ENCODE peak calls at places on chromosome 17, in eight cellular contexts. Q is right lobe of liver; M is nephron progenitor cell; G is keratinocyte; T is activated CD8-positive, alpha-beta T cell treated with anti-CD3 and anti-CD28 coated beads for 36 hours; D is CD8-positive, alpha-beta T cell; K is progenitor cell of endocrine pancreas; W is psoas muscle. U is an unnamed sample.

GRCh38 chr17:29977836-29978235 is 36.4 kb downstream of the EFCAB5 start:
- DNase-seq in Q (no peak), M (no peak), G (no peak), T (no peak), D (no peak), K (no peak), W (no peak), U (no peak)

GRCh38 chr17:55089955-55090573 is 121.5 kb downstream of the STXBP4 start:
- DNase-seq in Q (no peak), M (no peak), G (no peak), T (peak), D (peak), K (no peak), W (no peak), U (peak)

GRCh38 chr17:55990332-55991006 is 162.8 kb upstream of the ANKFN1 start:
- DNase-seq in Q (no peak), M (peak), G (no peak), T (no peak), D (no peak), K (no peak), W (no peak), U (no peak)

GRCh38 chr17:921161-921560 is 58.4 kb downstream of the NXN start:
- DNase-seq in Q (no peak), M (no peak), G (no peak), T (no peak), D (no peak), K (no peak), W (no peak), U (no peak)

GRCh38 chr17:16398270-16399267 is 16.8 kb upstream of the TRPV2 start:
- DNase-seq in Q (peak), M (no peak), G (no peak), T (peak), D (peak), K (no peak), W (no peak), U (no peak)

GRCh38 chr17:38911081-38911730 is 14.2 kb upstream of the LASP1NB start:
- DNase-seq in Q (peak), M (no peak), G (no peak), T (no peak), D (no peak), K (no peak), W (peak), U (peak)

GRCh38 chr17:58172369-58173071 is 5.7 kb downstream of the OR4D2 start:
- DNase-seq in Q (no peak), M (no peak), G (no peak), T (peak), D (peak), K (no peak), W (no peak), U (peak)

GRCh38 chr17:6421700-6422604 is 13.0 kb downstream of the AIPL1 start:
- DNase-seq in Q (peak), M (peak), G (peak), T (peak), D (peak), K (peak), W (peak), U (peak)

GRCh38 chr17:21061971-21062526 is 19.2 kb upstream of the USP22 start:
- DNase-seq in Q (no peak), M (no peak), G (no peak), T (no peak), D (no peak), K (no peak), W (no peak), U (peak)
- TF ChIP-seq CTCF in Q (no peak), M (no peak), G (no peak), T (no peak), D (no peak), K (no peak), W (no peak), U (no peak)

DNA sequence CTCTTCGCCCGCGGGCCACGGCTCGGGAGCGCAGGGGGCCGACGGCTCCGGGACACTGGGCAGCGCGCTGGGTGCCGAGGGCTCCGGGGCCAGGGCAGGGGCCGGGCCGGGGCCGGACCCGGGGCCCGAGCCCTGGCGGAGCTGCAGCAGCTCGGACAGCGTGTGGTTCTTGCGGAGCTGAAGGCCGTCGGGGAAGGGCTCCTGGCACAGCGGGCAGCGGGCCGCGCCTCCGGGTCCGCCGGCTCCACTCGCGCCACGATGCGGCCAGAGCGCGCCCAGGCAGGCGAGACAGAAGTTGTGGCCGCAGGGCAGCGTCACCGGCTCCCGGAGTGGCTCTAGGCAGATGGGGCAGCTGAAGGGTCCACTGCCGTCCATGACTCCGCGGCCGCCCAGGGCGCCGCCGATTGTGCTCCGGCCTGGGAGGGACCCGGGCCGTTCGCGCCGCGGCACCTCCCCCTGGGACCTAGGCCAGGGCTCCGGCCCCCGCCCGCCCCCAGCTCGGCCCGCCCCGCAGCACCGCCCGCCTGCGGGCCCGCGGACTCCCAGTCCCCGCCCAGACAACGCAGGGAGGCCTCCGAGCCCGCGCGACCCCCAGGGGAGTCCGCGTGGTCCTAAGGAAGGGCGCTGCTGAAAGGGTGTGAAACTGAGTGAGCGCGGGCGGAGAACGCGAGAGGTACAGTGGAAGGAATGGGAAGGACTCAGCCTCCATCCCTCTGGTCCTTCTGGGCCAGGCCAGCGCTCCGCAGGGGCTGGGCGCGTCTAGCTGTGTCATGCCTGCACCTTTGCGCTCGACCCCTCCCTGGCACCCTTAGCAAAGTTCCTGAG is at the start of gene TRIM47:
- DNase-seq in Q (peak), M (peak), G (no peak), T (peak), D (no peak), K (no peak), W (peak), U (peak)
- TF ChIP-seq CTCF in Q (no peak), M (no peak), G (peak), T (no peak), D (no peak), K (no peak), W (no peak), U (no peak)

GRCh38 chr17:28407130-28407973 is 1.3 kb upstream of the SLC46A1 start:
- DNase-seq in Q (no peak), M (no peak), G (peak), T (no peak), D (no peak), K (no peak), W (no peak), U (no peak)
- TF ChIP-seq CTCF in Q (no peak), M (peak), G (peak), T (no peak), D (no peak), K (peak), W (no peak), U (no peak)

GRCh38 chr17:17792551-17793377 is 44.0 kb downstream of the SREBF1 start:
- DNase-seq in Q (no peak), M (no peak), G (no peak), T (peak), D (peak), K (no peak), W (peak), U (peak)

GRCh38 chr17:17795296-17795695 is 41.5 kb downstream of the SREBF1 start:
- DNase-seq in Q (no peak), M (no peak), G (no peak), T (no peak), D (no peak), K (no peak), W (no peak), U (no peak)

GRCh38 chr17:17795946-17796786 is 40.6 kb downstream of the SREBF1 start:
- DNase-seq in Q (no peak), M (no peak), G (no peak), T (no peak), D (no peak), K (no peak), W (peak), U (no peak)

GRCh38 chr17:17793378-17794214 is 43.2 kb downstream of the SREBF1 start:
- DNase-seq in Q (no peak), M (no peak), G (no peak), T (no peak), D (no peak), K (no peak), W (no peak), U (no peak)

DNA sequence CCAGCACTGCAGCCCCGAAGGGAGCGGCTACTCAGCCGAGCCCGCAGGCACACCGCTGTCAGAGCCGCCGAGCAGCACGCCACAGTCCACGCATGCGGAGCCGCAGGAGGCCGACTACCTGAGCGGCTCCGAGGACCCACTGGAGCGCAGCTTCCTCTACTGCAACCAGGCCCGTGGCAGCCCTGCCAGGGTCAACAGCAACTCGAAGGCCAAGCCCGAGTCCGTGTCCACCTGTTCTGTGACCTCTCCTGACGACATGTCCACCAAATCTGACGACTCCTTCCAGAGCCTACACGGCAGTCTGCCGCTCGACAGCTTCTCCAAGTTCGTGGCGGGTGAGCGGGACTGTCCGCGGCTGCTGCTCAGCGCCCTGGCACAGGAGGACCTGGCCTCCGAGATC is 42.4 kb downstream of the SREBF1 start:
- DNase-seq in Q (no peak), M (no peak), G (no peak), T (no peak), D (no peak), K (no peak), W (no peak), U (no peak)
- TF ChIP-seq CTCF in Q (no peak), M (no peak), G (no peak), T (no peak), D (no peak), K (no peak), W (no peak), U (no peak)

DNA sequence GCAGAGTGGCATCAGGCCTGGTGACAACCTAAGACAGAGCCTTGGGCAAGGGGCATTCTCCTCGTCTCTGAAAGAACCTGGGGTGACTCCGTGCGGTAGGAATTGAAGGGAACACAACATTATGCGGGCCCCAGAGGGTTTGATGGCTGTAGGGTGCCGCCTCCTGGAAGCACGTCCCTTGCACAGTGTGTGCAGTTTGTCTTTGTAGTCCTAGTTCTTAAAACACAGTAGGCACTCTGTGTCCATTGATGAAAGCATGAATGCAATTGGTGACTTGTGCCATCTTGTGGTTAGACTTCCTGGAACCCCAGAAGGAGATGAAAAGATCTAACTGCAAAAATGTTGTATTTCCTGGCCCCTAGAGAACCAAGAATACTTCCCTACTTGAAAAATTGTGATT is 279.8 kb downstream of the UTP18 start:
- DNase-seq in Q (no peak), M (no peak), G (no peak), T (peak), D (no peak), K (no peak), W (no peak), U (no peak)
- TF ChIP-seq CTCF in Q (no peak), M (no peak), G (no peak), T (no peak), D (no peak), K (no peak), W (no peak), U (no peak)

GRCh38 chr17:3589784-3590183 is 19.4 kb downstream of the TRPV1 start:
- DNase-seq in Q (no peak), M (no peak), G (no peak), T (no peak), D (no peak), K (no peak), W (no peak), U (no peak)
- TF ChIP-seq CTCF in Q (no peak), M (no peak), G (no peak), T (no peak), D (no peak), K (no peak), W (no peak), U (no peak)

DNA sequence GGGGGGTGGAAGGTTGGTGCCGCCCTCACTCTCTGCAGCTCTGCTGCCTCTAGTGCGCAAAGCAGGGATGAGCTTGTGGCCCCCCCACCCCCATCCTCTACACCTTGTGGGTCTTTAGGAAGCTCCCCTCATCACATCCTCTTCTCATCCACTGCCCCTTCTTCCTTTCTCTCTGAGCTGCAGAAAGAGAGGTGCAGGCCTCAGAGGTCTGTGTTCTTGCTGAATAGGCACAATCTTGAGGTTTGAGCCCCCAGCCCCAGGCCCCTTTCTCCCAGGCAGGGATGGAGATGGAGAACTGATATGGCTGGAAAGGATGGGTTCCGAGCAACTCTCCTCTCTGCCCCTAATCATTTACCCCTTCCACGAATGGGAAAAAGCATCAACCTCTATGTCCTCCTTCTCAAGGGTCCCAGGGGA is 2.6 kb downstream of the CACNA1G start:
- DNase-seq in Q (no peak), M (no peak), G (no peak), T (peak), D (no peak), K (no peak), W (no peak), U (no peak)
- TF ChIP-seq CTCF in Q (no peak), M (no peak), G (no peak), T (peak), D (no peak), K (no peak), W (no peak), U (no peak)